ENCODE peak calls at places on chromosome 21, in five cellular contexts. P is stimulated activated CD8-positive, alpha-beta memory T cell treated with anti-CD3 and anti-CD28 coated beads, Interleukin-4, amount 100 ng/mL, for 24 hours; L is activated CD4-positive, alpha-beta T cell treated with anti-CD3 and anti-CD28 coated beads for 36 hours; N is NCI-H460; X is GM12865. E is an unnamed sample.

GRCh38 chr21:23217597-23217996 is 2219.4 kb downstream of the NCAM2 start:
- DNase-seq in P (no peak), L (no peak), N (no peak), X (no peak), E (no peak)

GRCh38 chr21:28227881-28228623 is 764.6 kb downstream of the LTN1 start:
- DNase-seq in P (no peak), L (no peak), N (no peak), X (no peak), E (no peak)

GRCh38 chr21:34935868-34936267 is 113.2 kb downstream of the RUNX1 start:
- DNase-seq in P (no peak), L (peak), N (no peak), X (no peak), E (no peak)

GRCh38 chr21:45516671-45517151 is 25.5 kb downstream of the SLC19A1 start:
- DNase-seq in P (no peak), L (no peak), N (no peak), X (no peak), E (no peak)

GRCh38 chr21:33543505-33544129 is 779 bp downstream of the SON start:
- DNase-seq in P (peak), L (peak), N (no peak), X (peak), E (no peak)

GRCh38 chr21:45460611-45461368 is 55.8 kb downstream of the COL18A1 start:
- DNase-seq in P (no peak), L (no peak), N (no peak), X (no peak), E (no peak)

GRCh38 chr21:17733209-17733608 is 85.9 kb downstream of the C21orf91 start:
- DNase-seq in P (no peak), L (no peak), N (no peak), X (no peak), E (no peak)

GRCh38 chr21:44980562-44981489 is 41.0 kb downstream of the SLX9 start:
- DNase-seq in P (no peak), L (no peak), N (no peak), X (no peak), E (no peak)

GRCh38 chr21:45874716-45875415 is 106.7 kb upstream of the COL6A1 start:
- DNase-seq in P (no peak), L (peak), N (no peak), X (no peak), E (no peak)

GRCh38 chr21:32593690-32594089 is 8.4 kb upstream of the TCP10L start:
- DNase-seq in P (no peak), L (no peak), N (no peak), X (no peak), E (no peak)

GRCh38 chr21:45860493-45861155 is 120.9 kb upstream of the COL6A1 start:
- DNase-seq in P (no peak), L (no peak), N (no peak), X (no peak), E (no peak)

GRCh38 chr21:37389456-37389855 is 22.9 kb downstream of the DYRK1A start:
- DNase-seq in P (no peak), L (no peak), N (no peak), X (no peak), E (no peak)

GRCh38 chr21:34834852-34835501 is 166.2 kb downstream of the CLIC6 start:
- DNase-seq in P (no peak), L (peak), N (no peak), X (no peak), E (no peak)